ENCODE peak calls at places on chromosomes 7 and 10, in ten cellular contexts. W is activated CD4-positive, CD25-positive, alpha-beta regulatory T cell; D is stimulated activated CD8-positive, alpha-beta memory T cell treated with anti-CD3 and anti-CD28 coated beads, Interleukin-12 subunit alpha, Interleukin-12 subunit beta, amount 100 ng/mL, for 4 hours; G is NCI-H446 treated with DMSO at 0.1 percent for 48 hours; O is Caki2; J is heart right ventricle; K is omental fat pad; E is NAMALWA; V is naive thymus-derived CD8-positive, alpha-beta T cell; X is substantia nigra. Q is an unnamed sample.

GRCh38 chr7:55483061-55483460 is 89.2 kb downstream of the VOPP1 start:
- DNase-seq in W (no peak), D (no peak), G (no peak), O (no peak), J (no peak), K (no peak), E (no peak), V (no peak), X (no peak), Q (no peak)

GRCh38 chr7:10718768-10719167 is 254.9 kb upstream of the PHF14 start:
- DNase-seq in W (no peak), D (no peak), G (no peak), O (no peak), J (no peak), K (no peak), E (no peak), V (no peak), X (no peak), Q (no peak)

GRCh38 chr7:37916017-37916672 is 472 bp downstream of the SFRP4 start:
- DNase-seq in W (no peak), D (no peak), G (no peak), O (no peak), J (peak; percentile 26), K (no peak), E (no peak), V (no peak), X (no peak), Q (no peak)

GRCh38 chr7:18038391-18038790 is 10.7 kb upstream of the PRPS1L1 start:
- DNase-seq in W (no peak), D (no peak), G (no peak), O (no peak), J (no peak), K (no peak), E (no peak), V (no peak), X (no peak), Q (no peak)

GRCh38 chr10:24417053-24417452 is 208.1 kb downstream of the KIAA1217 start:
- DNase-seq in W (no peak), D (no peak), G (no peak), O (no peak), J (no peak), K (no peak), E (no peak), V (no peak), X (no peak), Q (no peak)

GRCh38 chr10:69334258-69335062 is 56.2 kb downstream of the HK1 start:
- DNase-seq in W (no peak), D (no peak), G (no peak), O (no peak), J (no peak), K (no peak), E (no peak), V (no peak), X (no peak), Q (no peak)

GRCh38 chr7:52656098-52656497 is 379.3 kb upstream of the POM121L12 start:
- DNase-seq in W (no peak), D (no peak), G (no peak), O (no peak), J (no peak), K (no peak), E (no peak), V (no peak), X (no peak), Q (no peak)

GRCh38 chr7:131869186-131869862 is 312.9 kb upstream of the PODXL start:
- DNase-seq in W (no peak), D (no peak), G (no peak), O (no peak), J (no peak), K (no peak), E (no peak), V (no peak), X (no peak), Q (no peak)

GRCh38 chr10:22103701-22104100 is 100.2 kb upstream of the DNAJC1 start:
- DNase-seq in W (no peak), D (no peak), G (no peak), O (peak; percentile 11), J (no peak), K (no peak), E (peak; percentile 41), V (no peak), X (no peak), Q (no peak)

GRCh38 chr10:48614481-48615383 is 9.9 kb upstream of the ARHGAP22 start:
- DNase-seq in W (no peak), D (no peak), G (no peak), O (no peak), J (no peak), K (no peak), E (peak; percentile 37), V (no peak), X (no peak), Q (peak; percentile 34)

GRCh38 chr7:137546671-137547070 is 203.1 kb upstream of the PTN start:
- DNase-seq in W (no peak), D (no peak), G (no peak), O (no peak), J (no peak), K (no peak), E (no peak), V (no peak), X (no peak), Q (peak; percentile 74)

GRCh38 chr7:143025331-143025730 is 1.6 kb downstream of the OR9A2 start:
- DNase-seq in W (no peak), D (no peak), G (no peak), O (no peak), J (no peak), K (no peak), E (no peak), V (no peak), X (no peak), Q (no peak)

GRCh38 chr10:95635319-95635733 is 21.2 kb downstream of the ALDH18A1 start:
- DNase-seq in W (no peak), D (no peak), G (no peak), O (no peak), J (no peak), K (no peak), E (no peak), V (no peak), X (no peak), Q (no peak)

GRCh38 chr10:101774589-101775272 is 1.2 kb downstream of the FGF8 start:
- DNase-seq in W (no peak), D (no peak), G (no peak), O (no peak), J (no peak), K (no peak), E (no peak), V (no peak), X (no peak), Q (no peak)

GRCh38 chr7:27164381-27165088 is 802 bp downstream of the HOXA9 start:
- DNase-seq in W (no peak), D (no peak), G (no peak), O (peak; percentile 54), J (no peak), K (no peak), E (no peak), V (no peak), X (no peak), Q (no peak)

GRCh38 chr7:136034132-136034531 is 57.0 kb upstream of the MTPN start:
- DNase-seq in W (no peak), D (no peak), G (no peak), O (no peak), J (no peak), K (no peak), E (no peak), V (no peak), X (no peak), Q (no peak)

GRCh38 chr7:88312061-88312663 is 5.5 kb upstream of the STEAP4 start:
- DNase-seq in W (no peak), D (no peak), G (no peak), O (no peak), J (peak; percentile 67), K (no peak), E (no peak), V (no peak), X (no peak), Q (no peak)

GRCh38 chr10:59724098-59724938 is 14.7 kb upstream of the SLC16A9 start:
- DNase-seq in W (no peak), D (no peak), G (no peak), O (no peak), J (no peak), K (no peak), E (no peak), V (no peak), X (no peak), Q (no peak)

GRCh38 chr10:43064331-43065075 is 12.4 kb upstream of the RET start:
- DNase-seq in W (no peak), D (no peak), G (no peak), O (no peak), J (no peak), K (no peak), E (no peak), V (no peak), X (no peak), Q (no peak)

GRCh38 chr10:5587151-5588079 is 62.7 kb downstream of the CALML3 start:
- DNase-seq in W (no peak), D (no peak), G (no peak), O (no peak), J (peak; percentile 51), K (no peak), E (no peak), V (no peak), X (no peak), Q (no peak)

GRCh38 chr7:79622781-79623180 is 169.3 kb upstream of the MAGI2 start:
- DNase-seq in W (no peak), D (no peak), G (no peak), O (no peak), J (no peak), K (no peak), E (no peak), V (no peak), X (no peak), Q (no peak)

GRCh38 chr10:62185914-62186692 is 82.5 kb downstream of the RTKN2 start:
- DNase-seq in W (no peak), D (no peak), G (no peak), O (no peak), J (no peak), K (no peak), E (no peak), V (no peak), X (no peak), Q (no peak)

GRCh38 chr7:116224492-116225098 is 14.3 kb downstream of the TES start:
- DNase-seq in W (no peak), D (no peak), G (no peak), O (no peak), J (no peak), K (no peak), E (no peak), V (no peak), X (no peak), Q (no peak)

GRCh38 chr7:7177044-7177517 is 5.3 kb upstream of the C1GALT1 start:
- DNase-seq in W (no peak), D (no peak), G (no peak), O (peak; percentile 91), J (no peak), K (no peak), E (no peak), V (no peak), X (no peak), Q (peak; percentile 85)

GRCh38 chr10:6729071-6729773 is 149.1 kb upstream of the PRKCQ start:
- DNase-seq in W (no peak), D (no peak), G (no peak), O (peak; percentile 90), J (no peak), K (no peak), E (no peak), V (no peak), X (no peak), Q (peak; percentile 82)

GRCh38 chr7:40348126-40348728 is 213.4 kb downstream of the SUGCT start:
- DNase-seq in W (no peak), D (no peak), G (no peak), O (no peak), J (no peak), K (no peak), E (no peak), V (no peak), X (no peak), Q (no peak)

GRCh38 chr7:14582010-14582409 is 320.5 kb downstream of the DGKB start:
- DNase-seq in W (no peak), D (no peak), G (no peak), O (no peak), J (no peak), K (no peak), E (no peak), V (no peak), X (no peak), Q (no peak)

GRCh38 chr7:80830000-80830399 is 88.9 kb downstream of the SEMA3C start:
- DNase-seq in W (no peak), D (no peak), G (no peak), O (no peak), J (no peak), K (no peak), E (no peak), V (no peak), X (no peak), Q (no peak)

Q was measured in IMR-90.